ENCODE peak calls at places on chromosomes 3 and 15, in nine cellular contexts. One of them, this sample, is unnamed.

GRCh38 chr15:52050416-52050815 is 31.4 kb downstream of the MAPK6 start:
- DNase-seq in Panc1: no peak
- DNase-seq in esophagus squamous epithelium: no peak
- DNase-seq in pancreas: no peak
- DNase-seq in RWPE2: no peak
- DNase-seq in MM.1S: no peak
- DNase-seq in psoas muscle: no peak
- DNase-seq in A549: no peak
- DNase-seq in BE2C: no peak
- DNase-seq in this sample: no peak

GRCh38 chr3:1609416-1609815 is 489.2 kb upstream of the CNTN4 start:
- DNase-seq in RWPE2: no peak
- DNase-seq in psoas muscle: no peak
- DNase-seq in Panc1: no peak
- DNase-seq in esophagus squamous epithelium: no peak
- DNase-seq in pancreas: no peak
- DNase-seq in MM.1S: peak; percentile 69
- DNase-seq in A549: no peak
- DNase-seq in BE2C: no peak
- DNase-seq in this sample: no peak

GRCh38 chr3:119589087-119589773 is 8.5 kb upstream of the PLA1A start:
- DNase-seq in esophagus squamous epithelium: no peak
- DNase-seq in A549: no peak
- DNase-seq in Panc1: no peak
- DNase-seq in pancreas: no peak
- DNase-seq in psoas muscle: no peak
- DNase-seq in RWPE2: no peak
- DNase-seq in BE2C: no peak
- DNase-seq in MM.1S: no peak
- DNase-seq in this sample: no peak

GRCh38 chr3:159838936-159839335 is 149.7 kb upstream of the IL12A start:
- DNase-seq in A549: no peak
- DNase-seq in pancreas: no peak
- DNase-seq in Panc1: no peak
- DNase-seq in RWPE2: no peak
- DNase-seq in psoas muscle: no peak
- DNase-seq in esophagus squamous epithelium: no peak
- DNase-seq in MM.1S: no peak
- DNase-seq in BE2C: no peak
- DNase-seq in this sample: no peak

GRCh38 chr15:99148851-99149276 is 44.0 kb downstream of the SYNM start:
- DNase-seq in psoas muscle: no peak
- DNase-seq in MM.1S: peak; percentile 91
- DNase-seq in RWPE2: peak; percentile 56
- DNase-seq in BE2C: no peak
- DNase-seq in A549: no peak
- DNase-seq in Panc1: no peak
- DNase-seq in esophagus squamous epithelium: no peak
- DNase-seq in pancreas: no peak
- DNase-seq in this sample: no peak

GRCh38 chr3:194136519-194137313 is 768 bp downstream of the HES1 start:
- DNase-seq in Panc1: no peak
- DNase-seq in MM.1S: peak; percentile 42
- DNase-seq in esophagus squamous epithelium: no peak
- DNase-seq in BE2C: peak; percentile 61
- DNase-seq in pancreas: peak; percentile 39
- DNase-seq in A549: no peak
- DNase-seq in psoas muscle: peak; percentile 82
- DNase-seq in RWPE2: no peak
- DNase-seq in this sample: no peak

GRCh38 chr3:94098487-94098886 is 35.6 kb downstream of the NSUN3 start:
- DNase-seq in A549: no peak
- DNase-seq in RWPE2: no peak
- DNase-seq in Panc1: no peak
- DNase-seq in MM.1S: no peak
- DNase-seq in psoas muscle: no peak
- DNase-seq in esophagus squamous epithelium: no peak
- DNase-seq in BE2C: no peak
- DNase-seq in pancreas: no peak
- DNase-seq in this sample: no peak

GRCh38 chr15:27327467-27328045 is 356.6 kb downstream of the GABRG3 start:
- DNase-seq in RWPE2: no peak
- DNase-seq in esophagus squamous epithelium: no peak
- DNase-seq in MM.1S: no peak
- DNase-seq in psoas muscle: no peak
- DNase-seq in BE2C: peak; percentile 56
- DNase-seq in pancreas: no peak
- DNase-seq in Panc1: no peak
- DNase-seq in A549: no peak
- DNase-seq in this sample: no peak

GRCh38 chr15:75062706-75063105 is 39.3 kb downstream of the PPCDC start:
- DNase-seq in esophagus squamous epithelium: no peak
- DNase-seq in pancreas: peak; percentile 8
- DNase-seq in BE2C: no peak
- DNase-seq in MM.1S: no peak
- DNase-seq in psoas muscle: no peak
- DNase-seq in Panc1: no peak
- DNase-seq in RWPE2: peak; percentile 47
- DNase-seq in A549: no peak
- DNase-seq in this sample: no peak

GRCh38 chr3:16304065-16305010 is 39.3 kb downstream of the OXNAD1 start:
- DNase-seq in BE2C: no peak
- DNase-seq in esophagus squamous epithelium: no peak
- DNase-seq in RWPE2: no peak
- DNase-seq in A549: no peak
- DNase-seq in pancreas: no peak
- DNase-seq in Panc1: no peak
- DNase-seq in psoas muscle: no peak
- DNase-seq in MM.1S: no peak
- DNase-seq in this sample: no peak

GRCh38 chr3:16301490-16301889 is 36.5 kb downstream of the OXNAD1 start:
- DNase-seq in A549: no peak
- DNase-seq in MM.1S: no peak
- DNase-seq in psoas muscle: no peak
- DNase-seq in BE2C: no peak
- DNase-seq in RWPE2: no peak
- DNase-seq in pancreas: no peak
- DNase-seq in Panc1: no peak
- DNase-seq in esophagus squamous epithelium: no peak
- DNase-seq in this sample: no peak

GRCh38 chr3:16305121-16305541 is 40.1 kb downstream of the OXNAD1 start:
- DNase-seq in MM.1S: no peak
- DNase-seq in A549: no peak
- DNase-seq in BE2C: no peak
- DNase-seq in esophagus squamous epithelium: no peak
- DNase-seq in Panc1: no peak
- DNase-seq in pancreas: no peak
- DNase-seq in psoas muscle: no peak
- DNase-seq in RWPE2: no peak
- DNase-seq in this sample: peak; percentile 26

GRCh38 chr3:16302082-16302631 is 37.1 kb downstream of the OXNAD1 start:
- DNase-seq in A549: no peak
- DNase-seq in psoas muscle: no peak
- DNase-seq in MM.1S: peak; percentile 45
- DNase-seq in BE2C: no peak
- DNase-seq in pancreas: no peak
- DNase-seq in RWPE2: no peak
- DNase-seq in esophagus squamous epithelium: no peak
- DNase-seq in Panc1: no peak
- DNase-seq in this sample: no peak

GRCh38 chr3:16303037-16303436 is 38.0 kb downstream of the OXNAD1 start:
- DNase-seq in RWPE2: no peak
- DNase-seq in BE2C: no peak
- DNase-seq in pancreas: no peak
- DNase-seq in MM.1S: no peak
- DNase-seq in Panc1: no peak
- DNase-seq in A549: no peak
- DNase-seq in psoas muscle: no peak
- DNase-seq in esophagus squamous epithelium: no peak
- DNase-seq in this sample: no peak
- H3K4me3 ChIP-seq in RWPE2: no peak overlapping the region
- H3K4me3 ChIP-seq in BE2C: no peak overlapping the region
- H3K4me3 ChIP-seq in pancreas: no peak overlapping the region
- H3K4me3 ChIP-seq in MM.1S: no peak overlapping the region
- H3K4me3 ChIP-seq in Panc1: no peak overlapping the region
- H3K4me3 ChIP-seq in A549: no peak overlapping the region
- H3K4me3 ChIP-seq in psoas muscle: no peak overlapping the region
- H3K4me3 ChIP-seq in esophagus squamous epithelium: no peak overlapping the region
- H3K4me3 ChIP-seq in this sample: no peak overlapping the region

GRCh38 chr3:188053710-188054379 is 100.1 kb upstream of the LPP start:
- DNase-seq in pancreas: no peak
- DNase-seq in MM.1S: no peak
- DNase-seq in RWPE2: no peak
- DNase-seq in BE2C: no peak
- DNase-seq in A549: no peak
- DNase-seq in psoas muscle: no peak
- DNase-seq in esophagus squamous epithelium: no peak
- DNase-seq in Panc1: no peak
- DNase-seq in this sample: no peak

GRCh38 chr3:188051801-188052228 is 102.1 kb upstream of the LPP start:
- DNase-seq in Panc1: no peak
- DNase-seq in BE2C: no peak
- DNase-seq in psoas muscle: peak; percentile 86
- DNase-seq in RWPE2: no peak
- DNase-seq in A549: no peak
- DNase-seq in pancreas: no peak
- DNase-seq in MM.1S: no peak
- DNase-seq in esophagus squamous epithelium: no peak
- DNase-seq in this sample: no peak

GRCh38 chr3:188052966-188053340 is 101.0 kb upstream of the LPP start:
- DNase-seq in BE2C: no peak
- DNase-seq in Panc1: no peak
- DNase-seq in esophagus squamous epithelium: no peak
- DNase-seq in pancreas: no peak
- DNase-seq in RWPE2: no peak
- DNase-seq in A549: no peak
- DNase-seq in psoas muscle: no peak
- DNase-seq in MM.1S: no peak
- DNase-seq in this sample: no peak

GRCh38 chr3:188049890-188050530 is 103.9 kb upstream of the LPP start:
- DNase-seq in BE2C: no peak
- DNase-seq in psoas muscle: no peak
- DNase-seq in pancreas: no peak
- DNase-seq in Panc1: no peak
- DNase-seq in esophagus squamous epithelium: no peak
- DNase-seq in MM.1S: no peak
- DNase-seq in RWPE2: no peak
- DNase-seq in A549: no peak
- DNase-seq in this sample: no peak

DNA sequence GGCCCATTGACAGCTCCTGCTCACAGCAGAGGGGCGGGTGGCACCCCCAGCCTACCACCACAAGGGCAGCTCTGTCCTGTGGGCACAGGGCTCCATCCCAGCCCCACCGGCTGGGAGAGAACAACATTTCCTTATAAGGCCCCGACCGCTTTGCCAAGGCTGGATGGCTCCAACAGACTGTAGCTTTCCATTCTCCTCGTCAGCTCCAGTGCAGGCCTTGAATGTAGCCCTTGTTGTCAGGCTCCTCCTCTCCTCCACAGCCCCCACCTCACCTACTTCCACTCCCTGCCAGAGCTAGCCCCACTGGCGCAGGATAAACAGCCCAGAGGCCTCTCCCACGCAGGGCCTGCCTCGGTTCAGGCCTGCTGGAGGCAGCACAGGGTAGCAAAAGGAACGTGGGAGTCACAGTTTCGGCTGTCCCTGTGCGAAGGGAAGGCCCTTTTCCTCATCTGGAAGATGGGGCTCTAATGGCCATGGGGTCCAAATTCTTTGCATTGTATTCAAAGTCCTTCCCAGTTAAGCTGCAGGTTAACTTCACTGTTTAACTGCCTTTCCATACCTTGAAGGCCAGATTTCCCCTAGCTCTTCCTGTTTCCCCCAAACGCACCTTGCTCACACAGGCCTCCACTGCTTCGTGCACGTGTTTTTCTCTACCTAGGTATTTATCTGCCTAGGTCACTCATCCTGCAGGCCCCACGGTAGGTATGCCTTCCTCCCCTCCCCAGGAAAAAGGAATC is 101.6 kb upstream of the LPP start:
- DNase-seq in A549: no peak
- DNase-seq in esophagus squamous epithelium: no peak
- DNase-seq in psoas muscle: peak; percentile 91
- DNase-seq in pancreas: peak; percentile 48
- DNase-seq in RWPE2: no peak
- DNase-seq in BE2C: peak; percentile 19
- DNase-seq in Panc1: no peak
- DNase-seq in MM.1S: no peak
- DNase-seq in this sample: no peak
- TF ChIP-seq CTCF in A549: no peak
- TF ChIP-seq CTCF in esophagus squamous epithelium: peak; percentile 34
- TF ChIP-seq CTCF in psoas muscle: no peak
- TF ChIP-seq CTCF in pancreas: no peak
- TF ChIP-seq CTCF in RWPE2: no peak
- TF ChIP-seq CTCF in BE2C: peak; percentile 19
- TF ChIP-seq CTCF in Panc1: peak; percentile 9
- TF ChIP-seq CTCF in MM.1S: no peak
- TF ChIP-seq CTCF in this sample: no peak

GRCh38 chr3:60048447-60048848 is 998.6 kb upstream of the CFAP20DC start:
- DNase-seq in Panc1: no peak
- DNase-seq in BE2C: no peak
- DNase-seq in psoas muscle: no peak
- DNase-seq in A549: no peak
- DNase-seq in pancreas: no peak
- DNase-seq in RWPE2: no peak
- DNase-seq in esophagus squamous epithelium: no peak
- DNase-seq in MM.1S: no peak
- DNase-seq in this sample: no peak
- H3K4me3 ChIP-seq in Panc1: no peak overlapping the region
- H3K4me3 ChIP-seq in BE2C: no peak overlapping the region
- H3K4me3 ChIP-seq in psoas muscle: no peak overlapping the region
- H3K4me3 ChIP-seq in A549: no peak overlapping the region
- H3K4me3 ChIP-seq in pancreas: no peak overlapping the region
- H3K4me3 ChIP-seq in RWPE2: no peak overlapping the region
- H3K4me3 ChIP-seq in esophagus squamous epithelium: no peak overlapping the region
- H3K4me3 ChIP-seq in MM.1S: no peak overlapping the region
- H3K4me3 ChIP-seq in this sample: no peak overlapping the region

GRCh38 chr3:67858492-67858891 is 204.1 kb upstream of the SUCLG2 start:
- DNase-seq in esophagus squamous epithelium: no peak
- DNase-seq in psoas muscle: no peak
- DNase-seq in RWPE2: no peak
- DNase-seq in MM.1S: no peak
- DNase-seq in A549: no peak
- DNase-seq in pancreas: no peak
- DNase-seq in BE2C: no peak
- DNase-seq in Panc1: no peak
- DNase-seq in this sample: no peak

GRCh38 chr3:67864587-67865183 is 210.3 kb upstream of the SUCLG2 start:
- DNase-seq in psoas muscle: no peak
- DNase-seq in RWPE2: no peak
- DNase-seq in BE2C: no peak
- DNase-seq in pancreas: peak; percentile 20
- DNase-seq in esophagus squamous epithelium: no peak
- DNase-seq in MM.1S: no peak
- DNase-seq in A549: no peak
- DNase-seq in Panc1: no peak
- DNase-seq in this sample: no peak

DNA sequence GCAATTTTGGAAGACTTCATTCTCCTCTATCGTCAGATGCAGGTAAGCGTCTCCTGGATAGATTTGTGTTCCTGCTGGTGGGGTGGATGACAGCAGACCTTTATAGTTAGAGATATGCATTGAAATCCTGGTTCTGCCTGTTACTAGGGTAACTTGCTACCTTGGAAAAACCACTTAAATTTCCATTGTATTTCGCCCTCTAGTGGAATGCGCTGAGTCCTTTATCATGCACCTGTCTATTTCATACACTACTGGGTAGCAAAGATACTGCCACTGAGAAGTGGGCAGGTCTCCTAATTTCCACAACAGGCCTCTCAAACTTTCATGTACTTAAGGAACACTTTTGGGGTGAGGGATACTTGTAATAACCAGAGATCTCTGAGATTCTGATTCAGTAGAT is 209.5 kb upstream of the SUCLG2 start:
- DNase-seq in psoas muscle: no peak
- DNase-seq in RWPE2: no peak
- DNase-seq in A549: peak; percentile 6
- DNase-seq in MM.1S: no peak
- DNase-seq in esophagus squamous epithelium: no peak
- DNase-seq in pancreas: no peak
- DNase-seq in Panc1: no peak
- DNase-seq in BE2C: no peak
- DNase-seq in this sample: peak; percentile 9
- TF ChIP-seq CTCF in psoas muscle: no peak
- TF ChIP-seq CTCF in RWPE2: peak; percentile 46
- TF ChIP-seq CTCF in A549: peak; percentile 27
- TF ChIP-seq CTCF in MM.1S: peak; percentile 22
- TF ChIP-seq CTCF in esophagus squamous epithelium: no peak
- TF ChIP-seq CTCF in pancreas: no peak
- TF ChIP-seq CTCF in Panc1: peak; percentile 42
- TF ChIP-seq CTCF in BE2C: peak; percentile 51
- TF ChIP-seq CTCF in this sample: no peak

This sample was measured in GM12865.